ENCODE peak calls at places on chromosomes 13 and 19, in seven cellular contexts. J is cardiac muscle cell, T is fibroblast of the aortic adventitia, F is AG04449, M is foreskin fibroblast, S is kidney epithelial cell, E is AG09319. G is an unnamed sample.

GRCh38 chr19:17510220-17510993 is 1.0 kb upstream of the PGLS start:
- DNase-seq in M (peak; percentile 51), F (no peak), S (no peak), J (no peak), T (peak; percentile 39), E (no peak), G (no peak)

GRCh38 chr13:111904166-111904565 is 162.8 kb upstream of the SOX1 start:
- DNase-seq in F (no peak), J (no peak), E (no peak), T (no peak), S (no peak), M (no peak), G (peak; percentile 31)

GRCh38 chr19:7159105-7159933 is 89.8 kb downstream of the ZNF557 start:
- DNase-seq in S (no peak), F (peak; percentile 92), J (peak; percentile 48), E (no peak), M (peak; percentile 91), T (peak; percentile 94), G (no peak)

GRCh38 chr19:3146677-3147100 is 10.9 kb downstream of the GNA15 start:
- DNase-seq in T (no peak), F (no peak), M (no peak), E (no peak), S (no peak), J (no peak), G (no peak)

GRCh38 chr13:77449265-77449664 is 86.2 kb upstream of the SCEL start:
- DNase-seq in S (no peak), F (no peak), T (peak; percentile 2), J (no peak), E (no peak), M (no peak), G (no peak)

GRCh38 chr13:85383291-85383690 is 415.9 kb downstream of the SLITRK6 start:
- DNase-seq in T (no peak), J (no peak), F (no peak), S (no peak), E (no peak), M (no peak), G (no peak)

GRCh38 chr13:106344318-106344717 is 191.1 kb downstream of the EFNB2 start:
- DNase-seq in J (no peak), E (no peak), T (no peak), S (no peak), M (no peak), F (no peak), G (no peak)

GRCh38 chr13:94548382-94549240 is 47.3 kb downstream of the TGDS start:
- DNase-seq in E (no peak), F (no peak), J (peak; percentile 61), S (no peak), M (peak; percentile 25), T (peak; percentile 58), G (peak; percentile 70)

GRCh38 chr19:49425922-49426592 is 869 bp downstream of the GFY start:
- DNase-seq in T (no peak), M (no peak), E (no peak), F (no peak), J (peak; percentile 60), S (no peak), G (no peak)

GRCh38 chr13:39039033-39039432 is 777 bp downstream of the NHLRC3 start:
- DNase-seq in M (peak; percentile 7), F (no peak), T (no peak), S (no peak), J (no peak), E (no peak), G (no peak)

GRCh38 chr19:38037151-38037611 is 130.2 kb downstream of the SIPA1L3 start:
- DNase-seq in F (no peak), T (no peak), M (no peak), J (peak; percentile 36), E (no peak), S (no peak), G (no peak)

GRCh38 chr19:49327878-49328544 is 3.0 kb upstream of the SLC6A16 start:
- DNase-seq in M (peak; percentile 47), J (peak; percentile 16), T (peak; percentile 24), F (no peak), S (no peak), E (no peak), G (peak; percentile 24)

GRCh38 chr13:80052286-80052685 is 288.6 kb downstream of the SPRY2 start:
- DNase-seq in M (no peak), T (no peak), E (no peak), F (no peak), J (no peak), S (no peak), G (no peak)

GRCh38 chr13:89455741-89456140 is 1784.6 kb downstream of the SLITRK5 start:
- DNase-seq in J (no peak), F (no peak), T (no peak), M (no peak), S (no peak), E (no peak), G (no peak)

GRCh38 chr19:35357867-35358573 is at the start of gene FFAR3:
- DNase-seq in T (peak; percentile 37), J (no peak), S (no peak), M (peak; percentile 43), E (no peak), F (no peak), G (no peak)

GRCh38 chr13:49246850-49247721 is 639 bp upstream of the CDADC1 start:
- DNase-seq in M (no peak), S (no peak), F (no peak), J (no peak), E (no peak), T (no peak), G (no peak)

GRCh38 chr13:35743165-35743564 is 266.7 kb upstream of the MAB21L1 start:
- DNase-seq in T (no peak), F (no peak), E (no peak), M (no peak), S (no peak), J (no peak), G (no peak)

GRCh38 chr19:10543059-10543419 is 665 bp upstream of the ATG4D start:
- DNase-seq in E (no peak), T (no peak), M (no peak), F (no peak), S (no peak), J (no peak), G (no peak)

GRCh38 chr13:113937497-113938140 is 36.3 kb downstream of the C13orf46 start:
- DNase-seq in F (no peak), E (no peak), J (no peak), T (no peak), S (no peak), M (no peak), G (no peak)

GRCh38 chr13:58478858-58479257 is 847.3 kb downstream of the PCDH17 start:
- DNase-seq in S (no peak), E (no peak), T (no peak), J (no peak), M (no peak), F (no peak), G (no peak)

DNA sequence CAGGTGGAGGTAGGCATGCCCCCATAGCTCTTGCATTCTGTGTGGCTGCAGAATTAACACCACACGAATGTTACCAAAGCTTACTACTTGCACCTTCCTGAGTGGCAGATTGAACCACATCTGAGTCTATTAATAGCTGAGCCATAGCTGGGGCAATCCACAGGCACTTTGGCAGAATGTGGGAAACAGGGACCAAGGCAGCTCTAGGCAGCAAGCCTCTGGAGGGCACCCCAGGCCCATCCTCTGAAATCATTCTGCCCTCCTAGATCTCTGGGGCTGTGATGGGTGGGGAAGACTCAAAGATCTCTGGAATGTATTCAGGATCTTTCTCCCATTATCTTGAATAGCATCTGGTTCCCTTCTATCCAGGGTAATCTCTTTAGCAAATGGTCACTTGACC is 139.3 kb downstream of the TNFRSF19 start:
- DNase-seq in F (no peak), S (no peak), E (no peak), M (peak; percentile 43), J (peak; percentile 25), T (peak; percentile 45), G (no peak)
- TF ChIP-seq CTCF in F (no peak), S (no peak), E (peak; percentile 24), M (no peak), J (no peak), T (peak; percentile 29), G (no peak)

DNA sequence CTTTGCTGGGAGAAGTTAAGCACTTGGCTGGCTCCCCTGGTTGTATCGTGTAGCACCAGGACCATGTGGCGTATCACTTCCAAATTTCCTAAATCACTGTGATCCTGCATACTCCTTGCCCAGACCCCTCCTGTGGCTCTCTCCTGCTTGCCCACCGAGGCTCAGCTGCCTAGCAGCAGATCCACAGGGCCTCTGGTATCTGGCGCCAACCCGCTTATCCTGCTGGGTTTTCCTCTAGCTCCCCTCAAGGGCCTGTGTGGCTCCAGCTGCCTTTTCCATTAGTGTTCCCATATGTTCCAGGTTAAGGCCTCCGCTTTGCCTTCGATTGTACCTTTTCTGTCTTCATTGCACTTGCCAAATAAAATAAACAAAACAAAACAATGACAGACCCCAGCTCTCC is 16.5 kb downstream of the LRCH1 start:
- DNase-seq in E (no peak), F (no peak), J (no peak), M (no peak), T (no peak), S (no peak), G (no peak)
- TF ChIP-seq CTCF in E (no peak), F (no peak), J (no peak), M (no peak), T (no peak), S (no peak), G (no peak)

GRCh38 chr13:50951366-50951765 is 41.8 kb downstream of the RNASEH2B start:
- DNase-seq in M (no peak), T (peak; percentile 93), J (no peak), S (no peak), F (peak; percentile 17), E (no peak), G (no peak)
- TF ChIP-seq CTCF in M (no peak), T (no peak), J (no peak), S (no peak), F (no peak), E (no peak), G (no peak)

GRCh38 chr13:32259116-32259515 is 56.0 kb downstream of the ZAR1L start:
- DNase-seq in E (no peak), F (no peak), S (no peak), M (no peak), J (no peak), T (no peak), G (no peak)
- TF ChIP-seq CTCF in E (no peak), F (no peak), S (no peak), M (no peak), J (no peak), T (peak; percentile 4), G (peak; percentile 17)

GRCh38 chr13:44470623-44471562 is 97.3 kb downstream of the SERP2 start:
- DNase-seq in E (no peak), M (peak; percentile 30), F (no peak), T (peak; percentile 58), J (peak; percentile 56), S (peak; percentile 47), G (no peak)
- TF ChIP-seq CTCF in E (peak; percentile 33), M (no peak), F (no peak), T (peak; percentile 49), J (peak; percentile 39), S (peak; percentile 39), G (peak; percentile 83)